ENCODE peak calls at places on chromosomes 12 and 14, in nine cellular contexts. U is lower leg skin, V is fibroblast of lung, A is astrocyte of the cerebellum, F is vagina, K is fibroblast of mammary gland, S is adrenal gland, Q is upper lobe of left lung, W is fibroblast of pulmonary artery. I is an unnamed sample.

GRCh38 chr12:94749890-94750289 is 99.5 kb upstream of the TMCC3 start:
- DNase-seq in U (no peak), Q (no peak), A (no peak), S (no peak), F (no peak), V (no peak), W (no peak), K (no peak), I (no peak)

GRCh38 chr14:57747036-57747435 is 118.9 kb downstream of the SLC35F4 start:
- DNase-seq in U (no peak), F (no peak), W (peak; percentile 78), A (no peak), V (no peak), S (peak; percentile 28), K (no peak), Q (peak; percentile 75), I (no peak)

GRCh38 chr12:80602455-80602854 is 105.0 kb upstream of the MYF6 start:
- DNase-seq in S (no peak), K (no peak), Q (no peak), A (no peak), U (no peak), W (no peak), V (no peak), F (no peak), I (no peak)

GRCh38 chr12:6869049-6870021 is 2.0 kb downstream of the TPI1 start:
- DNase-seq in U (peak; percentile 81), W (peak; percentile 81), V (peak; percentile 77), Q (peak; percentile 80), F (no peak), A (peak; percentile 63), S (peak; percentile 89), K (peak; percentile 76), I (peak; percentile 90)

GRCh38 chr14:66709292-66709691 is 201.3 kb downstream of the GPHN start:
- DNase-seq in K (peak; percentile 68), V (peak; percentile 24), W (peak; percentile 64), A (peak; percentile 13), S (no peak), Q (no peak), F (no peak), U (no peak), I (no peak)

GRCh38 chr14:89797148-89797547 is 157.4 kb downstream of the EFCAB11 start:
- DNase-seq in W (no peak), Q (no peak), U (no peak), A (no peak), K (no peak), F (no peak), S (no peak), V (no peak), I (no peak)

GRCh38 chr14:87615822-87616679 is 376.9 kb downstream of the GALC start:
- DNase-seq in K (peak; percentile 54), A (peak; percentile 37), V (peak; percentile 34), S (peak; percentile 44), U (no peak), Q (no peak), F (no peak), W (peak; percentile 45), I (peak; percentile 69)

GRCh38 chr14:25009891-25010290 is 40.1 kb downstream of the STXBP6 start:
- DNase-seq in A (no peak), V (no peak), S (no peak), U (no peak), W (peak; percentile 55), Q (no peak), K (no peak), F (peak; percentile 11), I (no peak)

GRCh38 chr14:105144231-105144665 is 24.3 kb downstream of the JAG2 start:
- DNase-seq in A (no peak), U (no peak), Q (no peak), K (no peak), S (no peak), V (no peak), F (no peak), W (no peak), I (no peak)

GRCh38 chr12:98456583-98457573 is 58.5 kb upstream of the TMPO start:
- DNase-seq in S (peak; percentile 50), V (peak; percentile 17), Q (peak; percentile 49), W (peak; percentile 52), A (no peak), U (no peak), K (peak; percentile 30), F (no peak), I (peak; percentile 73)

GRCh38 chr12:92030618-92031017 is 115.0 kb downstream of the BTG1 start:
- DNase-seq in K (peak; percentile 87), W (peak; percentile 78), S (no peak), F (no peak), U (peak; percentile 76), Q (peak; percentile 70), V (peak; percentile 88), A (no peak), I (no peak)

GRCh38 chr12:12837025-12837872 is 24.1 kb downstream of the DDX47 start:
- DNase-seq in S (peak; percentile 26), V (peak; percentile 79), W (peak; percentile 83), U (peak; percentile 35), Q (peak; percentile 29), A (peak; percentile 68), F (no peak), K (peak; percentile 89), I (no peak)

GRCh38 chr12:17954788-17955187 is 135.2 kb downstream of the RERGL start:
- DNase-seq in S (no peak), V (no peak), A (no peak), Q (no peak), U (no peak), W (no peak), K (no peak), F (no peak), I (no peak)
- TF ChIP-seq CTCF in S (no peak), V (no peak), A (no peak), Q (no peak), U (no peak), W (no peak), K (no peak), F (no peak), I (no peak)

GRCh38 chr14:91171291-91171690 is 57.4 kb downstream of the DGLUCY start:
- DNase-seq in S (no peak), U (no peak), Q (no peak), A (no peak), F (no peak), W (no peak), K (no peak), V (no peak), I (no peak)
- TF ChIP-seq CTCF in S (no peak), U (no peak), Q (no peak), A (no peak), F (no peak), W (no peak), K (no peak), V (no peak), I (no peak)

DNA sequence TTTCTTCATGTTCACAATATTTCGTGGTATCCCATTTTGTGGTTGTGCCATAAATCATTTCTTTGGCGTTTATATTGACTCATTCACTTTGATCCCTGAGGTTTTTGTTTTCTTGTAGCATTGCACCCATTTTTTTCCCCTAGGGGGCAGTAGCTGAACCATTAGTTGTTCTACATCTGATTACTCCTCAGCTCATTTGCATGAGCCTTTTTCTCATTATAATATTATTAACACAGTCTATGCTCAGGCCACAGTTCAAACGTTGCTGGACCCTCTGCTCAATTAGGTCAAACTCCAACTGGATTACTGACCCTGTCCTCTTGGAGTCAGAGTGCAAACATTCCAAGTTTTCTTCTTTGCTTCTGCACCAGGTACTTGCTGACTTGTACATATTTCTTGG is 475.4 kb upstream of the SEL1L start:
- DNase-seq in A (no peak), K (no peak), W (no peak), U (no peak), Q (no peak), S (no peak), F (no peak), V (no peak), I (no peak)
- TF ChIP-seq CTCF in A (no peak), K (no peak), W (no peak), U (no peak), Q (no peak), S (no peak), F (no peak), V (no peak), I (peak; percentile 67)

DNA sequence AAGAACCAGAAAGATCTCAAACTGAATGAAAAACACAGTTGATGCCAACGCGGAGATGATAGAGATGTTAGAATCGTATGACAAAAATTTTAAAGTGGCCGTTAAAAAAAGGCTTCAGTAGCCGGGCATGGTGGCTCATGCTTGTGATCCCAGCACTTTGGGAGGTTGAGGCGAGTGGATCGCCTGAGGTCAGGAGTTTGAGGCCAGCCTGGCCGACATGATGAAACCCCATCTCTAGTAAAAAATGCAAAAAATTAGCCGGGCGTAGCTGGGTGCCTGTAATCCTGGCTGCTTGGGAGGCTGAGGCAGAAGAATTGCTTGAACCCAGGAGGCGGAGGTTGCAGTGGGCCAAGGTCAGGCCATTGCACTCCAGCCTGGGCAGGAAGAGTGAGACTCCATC is 5.4 kb upstream of the ACVRL1 start:
- DNase-seq in K (no peak), V (no peak), F (no peak), W (no peak), U (no peak), S (no peak), A (no peak), Q (no peak), I (no peak)
- TF ChIP-seq CTCF in K (no peak), V (no peak), F (no peak), W (no peak), U (no peak), S (no peak), A (no peak), Q (no peak), I (no peak)

GRCh38 chr12:19737019-19737418 is 297.7 kb downstream of the AEBP2 start:
- DNase-seq in Q (no peak), S (no peak), F (no peak), A (no peak), K (no peak), U (no peak), W (no peak), V (no peak), I (no peak)

GRCh38 chr12:19741132-19741489 is 301.8 kb downstream of the AEBP2 start:
- DNase-seq in F (no peak), Q (no peak), A (no peak), U (no peak), K (peak; percentile 17), S (no peak), V (no peak), W (no peak), I (no peak)

GRCh38 chr12:19744760-19745218 is 305.5 kb downstream of the AEBP2 start:
- DNase-seq in S (no peak), V (peak; percentile 89), A (peak; percentile 23), U (no peak), K (peak; percentile 69), F (no peak), Q (no peak), W (peak; percentile 97), I (no peak)

GRCh38 chr12:19740472-19741131 is 301.3 kb downstream of the AEBP2 start:
- DNase-seq in A (no peak), S (no peak), V (no peak), Q (no peak), K (peak; percentile 24), W (no peak), F (no peak), U (no peak), I (no peak)

GRCh38 chr12:19739195-19739776 is 300.0 kb downstream of the AEBP2 start:
- DNase-seq in U (peak; percentile 43), K (peak; percentile 73), F (no peak), S (peak; percentile 45), A (peak; percentile 78), Q (no peak), W (peak; percentile 90), V (peak; percentile 80), I (no peak)
- TF ChIP-seq CTCF in U (no peak), K (peak; percentile 62), F (peak; percentile 25), S (peak; percentile 63), A (peak; percentile 47), Q (peak; percentile 31), W (peak; percentile 59), V (peak; percentile 59), I (peak; percentile 85)

I was measured in type B pancreatic cell.